ENCODE peak calls at places on chromosomes 7 and 10, in five cellular contexts. F, L, G, M and Q are unnamed samples.

GRCh38 chr7:458511-459245 is 61.0 kb downstream of the PDGFA start:
- DNase-seq in L (no peak), G (no peak), M (no peak), F (no peak), Q (no peak)

GRCh38 chr7:149373089-149373488 is 87.8 kb downstream of the ZNF777 start:
- DNase-seq in G (no peak), L (no peak), M (no peak), F (no peak), Q (no peak)

GRCh38 chr7:80630611-80631010 is 7.8 kb upstream of the CD36 start:
- DNase-seq in M (no peak), L (peak), G (no peak), F (no peak), Q (no peak)

GRCh38 chr10:61635946-61636345 is 26.8 kb upstream of the CABCOCO1 start:
- DNase-seq in G (no peak), F (no peak), L (peak), M (no peak), Q (no peak)

GRCh38 chr10:94036664-94037033 is 42.9 kb downstream of the PLCE1 start:
- DNase-seq in G (no peak), F (no peak), M (no peak), L (no peak), Q (no peak)

GRCh38 chr7:85773116-85773783 is 586.4 kb upstream of the SEMA3D start:
- DNase-seq in G (no peak), F (peak), M (no peak), L (peak), Q (no peak)

GRCh38 chr7:69912846-69913245 is 314.6 kb downstream of the AUTS2 start:
- DNase-seq in L (no peak), G (no peak), M (no peak), F (no peak), Q (no peak)

GRCh38 chr10:110993024-110993693 is 73.8 kb downstream of the SHOC2 start:
- DNase-seq in F (peak), L (peak), G (no peak), M (no peak), Q (peak)

GRCh38 chr10:16887565-16887964 is 70.3 kb upstream of the RSU1 start:
- DNase-seq in M (no peak), L (peak), F (peak), G (no peak), Q (no peak)

GRCh38 chr7:33716581-33717477 is 188.5 kb upstream of the BMPER start:
- DNase-seq in M (no peak), L (peak), F (peak), G (no peak), Q (no peak)

GRCh38 chr10:64115471-64115870 is 594.3 kb downstream of the REEP3 start:
- DNase-seq in F (peak), M (no peak), G (no peak), L (no peak), Q (no peak)

GRCh38 chr7:28544453-28545142 is 132.3 kb downstream of the CREB5 start:
- DNase-seq in L (no peak), G (no peak), F (no peak), M (no peak), Q (no peak)

GRCh38 chr7:134028853-134029252 is 98.3 kb upstream of the LRGUK start:
- DNase-seq in L (no peak), G (no peak), F (no peak), M (no peak), Q (no peak)

GRCh38 chr7:30799206-30799975 is 28.2 kb downstream of the MINDY4 start:
- DNase-seq in L (peak), M (peak), G (no peak), F (peak), Q (no peak)

GRCh38 chr7:20075415-20075814 is 141.8 kb downstream of the MACC1 start:
- DNase-seq in F (no peak), L (no peak), G (no peak), M (no peak), Q (no peak)

GRCh38 chr10:121310151-121310711 is 288.0 kb downstream of the FGFR2 start:
- DNase-seq in G (no peak), M (no peak), F (no peak), L (no peak), Q (no peak)

GRCh38 chr7:47520408-47520807 is 61.5 kb downstream of the TNS3 start:
- DNase-seq in L (peak), G (no peak), M (peak), F (peak), Q (no peak)

GRCh38 chr10:71064413-71065118 is 147.8 kb upstream of the UNC5B start:
- DNase-seq in M (peak), G (no peak), F (no peak), L (no peak), Q (no peak)

GRCh38 chr10:125002044-125002422 is 60.1 kb downstream of the ZRANB1 start:
- DNase-seq in M (no peak), F (no peak), G (no peak), L (no peak), Q (no peak)

GRCh38 chr10:124999433-125000365 is 57.8 kb downstream of the ZRANB1 start:
- DNase-seq in F (peak), G (no peak), L (peak), M (peak), Q (no peak)

GRCh38 chr10:125000366-125001312 is 58.7 kb downstream of the ZRANB1 start:
- DNase-seq in L (peak), G (no peak), M (no peak), F (no peak), Q (no peak)

GRCh38 chr10:125002423-125003145 is 60.7 kb downstream of the ZRANB1 start:
- DNase-seq in L (no peak), G (no peak), M (no peak), F (no peak), Q (no peak)

DNA sequence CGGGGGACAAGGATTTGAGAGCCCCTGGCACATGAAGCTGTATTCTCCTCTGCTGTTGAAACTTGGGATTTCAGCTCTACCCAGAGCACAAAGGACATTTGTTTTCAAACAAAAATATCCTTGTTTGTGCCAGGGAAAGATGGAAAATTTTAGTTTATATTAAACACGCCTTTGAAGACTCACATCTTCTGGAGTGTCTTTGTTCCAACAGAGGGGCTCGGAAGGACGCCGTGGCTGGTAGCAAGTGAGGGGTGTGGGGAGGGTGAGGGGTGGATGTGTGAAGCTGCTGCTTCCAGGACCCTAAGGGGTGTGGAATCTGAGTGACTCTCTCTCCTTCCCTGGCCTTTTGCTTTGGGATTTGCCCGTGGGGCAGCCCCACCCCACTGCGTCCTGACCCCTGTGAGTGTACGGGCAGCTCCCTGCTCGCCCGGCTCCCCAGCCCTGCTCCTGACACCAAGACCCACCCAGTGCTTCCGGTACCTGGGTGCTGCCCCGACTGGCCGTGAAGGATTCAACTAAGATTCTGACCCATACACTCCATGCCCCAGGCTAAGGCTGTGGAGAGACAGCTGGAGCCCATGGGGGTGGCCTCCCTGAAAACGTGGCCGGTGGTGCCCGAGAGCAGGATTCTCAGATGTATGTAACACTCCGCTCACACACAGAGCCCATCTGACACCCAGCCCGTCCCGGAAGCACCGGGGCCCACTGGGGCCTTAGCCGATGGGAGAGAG is 59.6 kb downstream of the ZRANB1 start:
- DNase-seq in G (no peak), F (no peak), L (no peak), M (no peak), Q (no peak)
- H3K27ac ChIP-seq in G (no peak), F (no peak), L (peak), M (peak), Q (no peak)

DNA sequence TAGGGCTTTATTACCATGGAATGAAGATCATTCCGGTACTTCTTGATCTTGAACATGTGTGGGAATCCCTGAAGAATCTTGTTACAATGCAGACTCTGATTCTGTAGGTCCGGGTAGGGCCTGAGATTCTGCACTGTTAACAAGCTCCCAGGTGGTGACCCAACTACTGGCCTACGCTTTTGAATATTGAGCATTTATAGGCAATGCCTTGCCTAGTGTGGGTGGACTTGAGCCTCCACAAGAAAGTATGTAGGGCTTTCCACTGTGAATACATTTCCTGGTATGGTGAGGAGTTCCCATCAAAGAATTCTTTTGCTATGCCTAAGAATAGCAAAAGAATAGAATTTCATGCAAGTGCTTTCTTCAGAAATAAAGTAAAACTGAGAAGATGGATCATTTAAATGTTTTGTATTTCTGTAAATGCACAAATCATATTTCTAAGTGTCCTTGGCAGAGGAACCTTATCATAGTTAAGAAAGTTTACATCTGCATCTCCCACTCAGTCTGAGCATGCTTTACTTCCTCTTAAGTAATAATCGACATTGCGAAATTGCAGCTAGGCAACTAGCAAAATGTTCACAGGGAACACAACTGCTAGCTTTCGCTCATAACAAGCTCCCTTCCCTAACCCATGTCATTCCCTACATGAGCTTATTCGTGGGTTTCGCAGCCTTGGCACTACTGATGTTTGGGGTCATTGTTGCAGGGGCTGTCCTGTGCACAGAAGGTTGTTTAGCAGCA is 71.4 kb downstream of the AHR start:
- DNase-seq in L (peak), M (no peak), F (peak), G (no peak), Q (no peak)
- H3K27ac ChIP-seq in L (peak), M (no peak), F (peak), G (no peak), Q (no peak)

GRCh38 chr10:127447197-127447596 is 101.9 kb upstream of the NPS start:
- DNase-seq in F (no peak), M (no peak), L (no peak), G (no peak), Q (no peak)

GRCh38 chr10:127440371-127440770 is 108.7 kb upstream of the NPS start:
- DNase-seq in M (no peak), F (no peak), L (no peak), G (no peak), Q (no peak)

GRCh38 chr10:127442220-127442525 is 106.9 kb upstream of the NPS start:
- DNase-seq in G (no peak), M (no peak), L (no peak), F (no peak), Q (no peak)

GRCh38 chr10:127444155-127444554 is 105.0 kb upstream of the NPS start:
- DNase-seq in M (no peak), G (no peak), L (no peak), F (no peak), Q (no peak)

GRCh38 chr10:127441350-127442219 is 107.5 kb upstream of the NPS start:
- DNase-seq in L (no peak), G (no peak), F (no peak), M (no peak), Q (no peak)
- H3K27ac ChIP-seq in L (no peak), G (no peak), F (no peak), M (no peak), Q (no peak)

GRCh38 chr10:77537051-77537450 is 100.6 kb downstream of the KCNMA1 start:
- DNase-seq in F (no peak), G (no peak), M (no peak), L (no peak), Q (no peak)
- H3K27ac ChIP-seq in F (no peak), G (no peak), M (no peak), L (no peak), Q (no peak)

DNA sequence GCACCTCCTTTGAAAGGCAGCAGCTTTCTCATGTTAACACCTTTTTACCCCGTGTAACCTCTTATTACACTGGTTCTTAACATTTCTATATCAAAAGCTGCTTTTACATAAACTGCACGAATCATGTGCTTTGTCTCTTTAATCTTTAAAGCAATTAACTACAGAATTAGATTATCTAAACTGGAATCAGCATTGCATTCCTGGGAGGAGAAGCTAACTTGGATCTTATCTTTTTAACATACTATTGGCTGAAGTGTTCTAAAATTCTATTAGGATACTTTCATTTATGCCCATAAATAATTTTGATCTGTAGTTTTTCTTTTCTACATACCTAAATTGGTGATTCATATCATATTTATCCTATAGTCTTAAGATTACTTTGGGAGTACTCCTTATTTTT is 428.4 kb upstream of the IGFBP3 start:
- DNase-seq in L (no peak), G (no peak), F (no peak), M (no peak), Q (no peak)
- H3K27ac ChIP-seq in L (no peak), G (no peak), F (no peak), M (no peak), Q (no peak)